ENCODE peak calls at places on chromosomes 6 and 20, in nine cellular contexts. L is MCF 10A; J is IMR-90; P is HFFc6; G is adrenal gland; V is astrocyte of the spinal cord; N is astrocyte of the cerebellum; F is CD4-positive, alpha-beta T cell; X is GM20000. B is an unnamed sample.

GRCh38 chr20:45347936-45348809 is at the start of gene SDC4:
- DNase-seq in G (peak; percentile 70), N (no peak), L (peak; percentile 73), F (peak; percentile 33), J (peak; percentile 63), X (no peak), V (peak; percentile 49), P (peak; percentile 63), B (peak; percentile 49)

GRCh38 chr6:117346142-117346930 is 79.4 kb downstream of the ROS1 start:
- DNase-seq in J (peak; percentile 28), L (peak; percentile 16), F (no peak), P (peak; percentile 41), G (no peak), N (no peak), X (peak; percentile 13), V (peak; percentile 49), B (no peak)

GRCh38 chr20:11372831-11373230 is 544.9 kb upstream of the BTBD3 start:
- DNase-seq in P (no peak), G (no peak), X (no peak), L (no peak), V (no peak), J (no peak), F (no peak), N (no peak), B (no peak)

GRCh38 chr6:83221886-83222479 is 28.8 kb downstream of the RWDD2A start:
- DNase-seq in P (peak; percentile 49), V (peak; percentile 61), G (no peak), X (peak; percentile 36), J (peak; percentile 54), N (peak; percentile 37), F (no peak), L (peak; percentile 41), B (no peak)

GRCh38 chr6:89146748-89147715 is 1.2 kb downstream of the PM20D2 start:
- DNase-seq in X (no peak), N (no peak), P (peak; percentile 12), L (peak; percentile 45), V (peak; percentile 59), J (peak; percentile 65), F (no peak), G (no peak), B (no peak)

GRCh38 chr20:46709055-46709458 is 392 bp upstream of the SLC2A10 start:
- DNase-seq in L (no peak), V (no peak), X (no peak), P (no peak), G (no peak), J (no peak), F (no peak), N (no peak), B (no peak)

GRCh38 chr20:63625771-63626423 is 1.0 kb downstream of the GMEB2 start:
- DNase-seq in J (peak; percentile 17), N (no peak), G (peak; percentile 23), P (no peak), V (peak; percentile 22), L (no peak), X (peak; percentile 61), F (no peak), B (no peak)

GRCh38 chr6:136249336-136249735 is 775 bp downstream of the MTFR2 start:
- DNase-seq in P (peak; percentile 18), G (no peak), L (peak; percentile 43), V (no peak), J (peak; percentile 56), X (no peak), N (no peak), F (no peak), B (no peak)

GRCh38 chr6:43001843-43002242 is 11.9 kb downstream of the MEA1 start:
- DNase-seq in X (no peak), P (no peak), F (no peak), G (no peak), V (no peak), L (no peak), J (no peak), N (no peak), B (no peak)

GRCh38 chr6:42993445-42993844 is 9.1 kb downstream of the PPP2R5D start:
- DNase-seq in J (no peak), F (no peak), L (no peak), N (no peak), X (no peak), V (no peak), P (no peak), G (no peak), B (no peak)

GRCh38 chr6:42996513-42996912 is 12.1 kb downstream of the PPP2R5D start:
- DNase-seq in F (no peak), V (no peak), J (no peak), X (no peak), N (no peak), L (no peak), P (no peak), G (no peak), B (no peak)
- TF ChIP-seq CTCF in F (no peak), V (no peak), J (peak; percentile 19), X (no peak), N (no peak), L (no peak), P (no peak), G (no peak), B (no peak)

GRCh38 chr20:673606-674005 is 2.0 kb downstream of the SCRT2 start:
- DNase-seq in G (no peak), N (no peak), V (no peak), F (no peak), P (no peak), L (no peak), J (no peak), X (no peak), B (no peak)

GRCh38 chr20:675453-676314 is at the start of gene SCRT2:
- DNase-seq in V (peak; percentile 73), J (peak; percentile 65), L (peak; percentile 64), G (peak; percentile 75), P (peak; percentile 51), F (peak; percentile 39), N (peak; percentile 29), X (peak; percentile 86), B (peak; percentile 85)

GRCh38 chr20:674936-675452 is 608 bp downstream of the SCRT2 start:
- DNase-seq in X (no peak), J (no peak), V (no peak), P (no peak), N (no peak), L (no peak), F (no peak), G (no peak), B (no peak)

GRCh38 chr20:671252-672030 is 4.2 kb downstream of the SCRT2 start:
- DNase-seq in G (no peak), J (no peak), X (no peak), N (no peak), P (no peak), F (no peak), L (no peak), V (no peak), B (no peak)

GRCh38 chr20:672975-673604 is 2.5 kb downstream of the SCRT2 start:
- DNase-seq in N (no peak), V (no peak), P (no peak), J (no peak), F (no peak), L (no peak), X (no peak), G (no peak), B (no peak)
- TF ChIP-seq CTCF in N (peak; percentile 25), V (peak; percentile 21), P (peak; percentile 61), J (peak; percentile 8), F (no peak), L (peak; percentile 28), X (no peak), G (peak; percentile 20), B (peak; percentile 32)

GRCh38 chr6:125857846-125858245 is 67.1 kb downstream of the NCOA7 start:
- DNase-seq in F (no peak), P (no peak), G (no peak), X (no peak), J (no peak), L (no peak), N (no peak), V (no peak), B (no peak)

GRCh38 chr6:125854355-125854754 is 63.6 kb downstream of the NCOA7 start:
- DNase-seq in X (no peak), J (no peak), P (no peak), N (no peak), L (no peak), F (no peak), G (no peak), V (no peak), B (no peak)

GRCh38 chr6:125859691-125860210 is 69.0 kb downstream of the NCOA7 start:
- DNase-seq in F (no peak), X (no peak), G (no peak), V (no peak), N (no peak), P (peak; percentile 17), J (peak; percentile 25), L (no peak), B (no peak)

GRCh38 chr6:125855783-125856182 is 65.0 kb downstream of the NCOA7 start:
- DNase-seq in V (no peak), N (no peak), X (no peak), L (no peak), J (no peak), F (no peak), G (no peak), P (no peak), B (no peak)

DNA sequence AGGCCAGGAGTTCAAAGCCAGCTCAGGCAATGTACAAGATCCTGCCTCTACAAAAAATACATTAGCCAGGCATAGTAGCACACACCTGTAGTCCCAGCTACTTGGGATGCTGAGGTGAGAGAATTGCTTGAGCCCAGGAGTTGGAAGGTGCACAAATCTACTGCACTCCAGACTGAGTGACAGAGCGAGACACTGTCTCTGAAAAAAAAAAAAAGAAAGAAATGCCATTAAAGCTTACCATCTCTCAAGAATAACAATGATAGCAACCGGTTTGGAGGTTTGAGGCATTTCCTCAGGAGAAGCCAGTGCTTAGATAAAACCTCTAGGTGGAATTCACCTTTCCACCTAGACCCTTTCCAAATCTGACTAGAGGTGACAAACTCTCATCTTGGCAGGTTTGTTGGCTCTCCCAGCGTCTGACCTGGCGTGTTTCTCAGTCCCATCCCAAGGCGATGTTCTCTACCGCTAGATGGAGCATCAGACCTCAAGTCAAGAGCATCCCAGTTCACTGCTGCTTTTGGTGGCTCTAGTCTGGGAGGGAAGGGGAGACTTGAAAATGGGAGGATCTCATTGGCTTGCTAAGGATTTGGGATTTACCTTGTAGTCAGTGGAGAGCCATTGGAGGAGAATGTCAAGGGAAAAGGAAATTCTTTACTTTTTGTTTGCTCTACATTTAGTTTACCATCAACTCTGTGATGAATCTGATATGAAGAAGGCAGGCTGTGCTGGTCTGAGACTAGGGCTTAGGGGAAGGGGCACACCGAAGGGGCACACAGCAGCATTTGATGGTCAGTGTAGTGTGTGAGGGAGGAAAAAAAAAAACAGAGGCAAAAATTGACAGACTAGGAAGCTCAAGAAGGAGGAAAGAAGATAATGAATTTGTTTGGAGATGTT is 67.9 kb downstream of the NCOA7 start:
- DNase-seq in V (peak; percentile 76), X (peak; percentile 46), G (peak; percentile 50), N (peak; percentile 73), L (peak; percentile 86), P (peak; percentile 47), F (peak; percentile 2), J (peak; percentile 80), B (no peak)
- TF ChIP-seq CTCF in V (peak; percentile 92), X (no peak), G (peak; percentile 52), N (peak; percentile 90), L (peak; percentile 61), P (peak; percentile 79), F (no peak), J (peak; percentile 80), B (peak; percentile 74)

GRCh38 chr6:52575490-52575868 is 1.4 kb downstream of the TRAM2 start:
- DNase-seq in F (no peak), N (no peak), J (no peak), G (no peak), P (no peak), X (no peak), L (no peak), V (no peak), B (no peak)

GRCh38 chr6:52572536-52572935 is 4.3 kb downstream of the TRAM2 start:
- DNase-seq in G (no peak), P (no peak), V (no peak), L (no peak), J (no peak), F (no peak), N (no peak), X (no peak), B (no peak)

GRCh38 chr6:52571099-52571755 is 5.6 kb downstream of the TRAM2 start:
- DNase-seq in G (no peak), X (no peak), V (no peak), L (no peak), N (no peak), P (no peak), F (no peak), J (no peak), B (no peak)

GRCh38 chr6:52574709-52575489 is 2.0 kb downstream of the TRAM2 start:
- DNase-seq in X (peak; percentile 76), N (no peak), P (peak; percentile 73), L (no peak), G (no peak), J (no peak), V (no peak), F (peak; percentile 43), B (no peak)

DNA sequence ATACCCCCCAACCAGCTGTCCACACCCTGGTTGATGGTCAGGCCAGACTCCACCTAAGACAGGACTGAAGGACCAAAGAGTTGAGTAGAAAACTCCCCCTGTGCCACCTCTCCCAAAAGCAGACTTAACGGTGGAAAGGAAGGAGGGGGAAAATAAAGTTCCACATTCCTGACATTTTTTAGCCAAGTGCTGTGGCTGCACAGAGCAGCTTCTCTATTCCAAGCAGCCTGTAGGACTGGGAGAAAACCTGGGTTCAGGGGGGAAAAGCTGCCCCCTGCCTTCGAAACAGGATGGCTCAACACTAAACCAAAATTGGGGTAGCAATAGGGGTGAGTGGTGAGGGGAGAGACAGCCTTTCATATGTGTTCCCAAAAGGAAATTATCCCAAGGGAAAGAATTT is 3.6 kb downstream of the TRAM2 start:
- DNase-seq in V (no peak), P (peak; percentile 43), G (no peak), F (no peak), L (no peak), J (no peak), N (no peak), X (no peak), B (no peak)
- TF ChIP-seq CTCF in V (peak; percentile 17), P (peak; percentile 61), G (no peak), F (no peak), L (no peak), J (peak; percentile 14), N (peak; percentile 32), X (no peak), B (no peak)

B was measured in progenitor cell of endocrine pancreas.